ENCODE peak calls at places on chromosomes 16 and 17, in five cellular contexts. One of them, this sample, is unnamed.

GRCh38 chr16:70018254-70018653 is 67.1 kb downstream of the CLEC18A start:
- DNase-seq in sigmoid colon: no peak
- DNase-seq in A549: peak
- DNase-seq in nephron progenitor cell: no peak
- DNase-seq in K562: peak
- DNase-seq in this sample: peak

GRCh38 chr16:56625140-56625942 is at the start of gene MT1E:
- DNase-seq in nephron progenitor cell: peak
- DNase-seq in K562: no peak
- DNase-seq in A549: no peak
- DNase-seq in sigmoid colon: peak
- DNase-seq in this sample: peak

GRCh38 chr16:57138281-57138935 is 46.0 kb downstream of the CPNE2 start:
- DNase-seq in nephron progenitor cell: no peak
- DNase-seq in A549: no peak
- DNase-seq in K562: no peak
- DNase-seq in sigmoid colon: peak
- DNase-seq in this sample: no peak

GRCh38 chr17:59513934-59514841 is 51.2 kb upstream of the DHX40 start:
- DNase-seq in sigmoid colon: peak
- DNase-seq in K562: no peak
- DNase-seq in A549: peak
- DNase-seq in nephron progenitor cell: no peak
- DNase-seq in this sample: no peak

GRCh38 chr17:53630115-53630514 is 192.6 kb upstream of the KIF2B start:
- DNase-seq in sigmoid colon: no peak
- DNase-seq in K562: no peak
- DNase-seq in nephron progenitor cell: no peak
- DNase-seq in A549: no peak
- DNase-seq in this sample: no peak

GRCh38 chr17:48352630-48353029 is 77.4 kb downstream of the SKAP1 start:
- DNase-seq in K562: no peak
- DNase-seq in A549: no peak
- DNase-seq in nephron progenitor cell: no peak
- DNase-seq in sigmoid colon: no peak
- DNase-seq in this sample: no peak

GRCh38 chr16:11877374-11877773 is 26.0 kb upstream of the RSL1D1 start:
- DNase-seq in A549: no peak
- DNase-seq in sigmoid colon: no peak
- DNase-seq in nephron progenitor cell: no peak
- DNase-seq in K562: no peak
- DNase-seq in this sample: no peak

GRCh38 chr17:14098246-14098645 is 28.9 kb downstream of the COX10 start:
- DNase-seq in sigmoid colon: no peak
- DNase-seq in K562: no peak
- DNase-seq in A549: no peak
- DNase-seq in nephron progenitor cell: no peak
- DNase-seq in this sample: no peak

GRCh38 chr17:17684901-17685774 is 3.9 kb downstream of the RAI1 start:
- DNase-seq in K562: no peak
- DNase-seq in sigmoid colon: no peak
- DNase-seq in A549: no peak
- DNase-seq in nephron progenitor cell: no peak
- DNase-seq in this sample: no peak

GRCh38 chr17:40251576-40251975 is 32.5 kb downstream of the WIPF2 start:
- DNase-seq in K562: no peak
- DNase-seq in sigmoid colon: peak
- DNase-seq in A549: peak
- DNase-seq in nephron progenitor cell: no peak
- DNase-seq in this sample: no peak

GRCh38 chr17:31008374-31009035 is 37.7 kb downstream of the RNF135 start:
- DNase-seq in K562: no peak
- DNase-seq in sigmoid colon: peak
- DNase-seq in nephron progenitor cell: peak
- DNase-seq in A549: no peak
- DNase-seq in this sample: peak

GRCh38 chr17:65020284-65020683 is 36.3 kb downstream of the GNA13 start:
- DNase-seq in sigmoid colon: no peak
- DNase-seq in K562: no peak
- DNase-seq in nephron progenitor cell: no peak
- DNase-seq in A549: no peak
- DNase-seq in this sample: no peak

GRCh38 chr17:67829331-67829730 is 4.0 kb downstream of the BPTF start:
- DNase-seq in sigmoid colon: no peak
- DNase-seq in A549: no peak
- DNase-seq in K562: no peak
- DNase-seq in nephron progenitor cell: no peak
- DNase-seq in this sample: no peak

GRCh38 chr17:76497979-76498885 is 3.0 kb downstream of the RHBDF2 start:
- DNase-seq in A549: peak
- DNase-seq in nephron progenitor cell: peak
- DNase-seq in sigmoid colon: peak
- DNase-seq in K562: no peak
- DNase-seq in this sample: peak

GRCh38 chr16:67541391-67542263 is 13.0 kb downstream of the RIPOR1 start:
- DNase-seq in K562: no peak
- DNase-seq in nephron progenitor cell: no peak
- DNase-seq in sigmoid colon: no peak
- DNase-seq in A549: peak
- DNase-seq in this sample: no peak

GRCh38 chr16:46975165-46975564 is 1.7 kb upstream of the DNAJA2 start:
- DNase-seq in A549: no peak
- DNase-seq in K562: no peak
- DNase-seq in sigmoid colon: no peak
- DNase-seq in nephron progenitor cell: no peak
- DNase-seq in this sample: no peak

GRCh38 chr16:11972128-11972527 is 4.4 kb upstream of the SNX29 start:
- DNase-seq in sigmoid colon: no peak
- DNase-seq in nephron progenitor cell: no peak
- DNase-seq in A549: no peak
- DNase-seq in K562: no peak
- DNase-seq in this sample: peak

GRCh38 chr16:68069511-68070248 is 15.5 kb upstream of the NFATC3 start:
- DNase-seq in A549: no peak
- DNase-seq in nephron progenitor cell: no peak
- DNase-seq in K562: no peak
- DNase-seq in sigmoid colon: no peak
- DNase-seq in this sample: no peak

GRCh38 chr16:66824006-66824405 is 6.8 kb downstream of the NAE1 start:
- DNase-seq in sigmoid colon: no peak
- DNase-seq in K562: no peak
- DNase-seq in A549: no peak
- DNase-seq in nephron progenitor cell: no peak
- DNase-seq in this sample: no peak

GRCh38 chr17:2277430-2278170 is 26.0 kb downstream of the SMG6 start:
- DNase-seq in sigmoid colon: no peak
- DNase-seq in K562: no peak
- DNase-seq in A549: no peak
- DNase-seq in nephron progenitor cell: no peak
- DNase-seq in this sample: no peak

GRCh38 chr16:87541004-87541881 is 48.4 kb upstream of the ZCCHC14 start:
- DNase-seq in nephron progenitor cell: no peak
- DNase-seq in K562: no peak
- DNase-seq in A549: no peak
- DNase-seq in sigmoid colon: no peak
- DNase-seq in this sample: no peak

GRCh38 chr16:20874088-20874581 is 26.0 kb downstream of the DCUN1D3 start:
- DNase-seq in A549: no peak
- DNase-seq in sigmoid colon: no peak
- DNase-seq in K562: no peak
- DNase-seq in nephron progenitor cell: no peak
- DNase-seq in this sample: no peak

GRCh38 chr16:84340305-84341040 is 27.9 kb upstream of the ATP2C2 start:
- DNase-seq in A549: peak
- DNase-seq in nephron progenitor cell: no peak
- DNase-seq in sigmoid colon: no peak
- DNase-seq in K562: no peak
- DNase-seq in this sample: no peak

GRCh38 chr17:7790150-7790549 is 43.9 kb upstream of the KDM6B start:
- DNase-seq in K562: no peak
- DNase-seq in A549: no peak
- DNase-seq in sigmoid colon: no peak
- DNase-seq in nephron progenitor cell: no peak
- DNase-seq in this sample: no peak

GRCh38 chr17:7798839-7799238 is 35.2 kb upstream of the KDM6B start:
- DNase-seq in nephron progenitor cell: no peak
- DNase-seq in A549: no peak
- DNase-seq in K562: no peak
- DNase-seq in sigmoid colon: no peak
- DNase-seq in this sample: no peak

GRCh38 chr17:7797976-7798375 is 36.0 kb upstream of the KDM6B start:
- DNase-seq in sigmoid colon: no peak
- DNase-seq in A549: no peak
- DNase-seq in K562: no peak
- DNase-seq in nephron progenitor cell: no peak
- DNase-seq in this sample: no peak

GRCh38 chr17:7792611-7793010 is 41.4 kb upstream of the KDM6B start:
- DNase-seq in K562: no peak
- DNase-seq in nephron progenitor cell: no peak
- DNase-seq in sigmoid colon: no peak
- DNase-seq in A549: no peak
- DNase-seq in this sample: no peak

GRCh38 chr17:7794063-7794663 is 39.9 kb upstream of the KDM6B start:
- DNase-seq in K562: no peak
- DNase-seq in nephron progenitor cell: no peak
- DNase-seq in A549: no peak
- DNase-seq in sigmoid colon: no peak
- DNase-seq in this sample: no peak
- TF ChIP-seq CTCF in K562: no peak
- TF ChIP-seq CTCF in nephron progenitor cell: no peak
- TF ChIP-seq CTCF in A549: no peak
- TF ChIP-seq CTCF in sigmoid colon: no peak
- TF ChIP-seq CTCF in this sample: no peak

GRCh38 chr17:78644259-78644658 is 67.1 kb upstream of the DNAH17 start:
- DNase-seq in K562: no peak
- DNase-seq in A549: no peak
- DNase-seq in nephron progenitor cell: no peak
- DNase-seq in sigmoid colon: peak
- DNase-seq in this sample: no peak

GRCh38 chr17:78644971-78645370 is 67.8 kb upstream of the DNAH17 start:
- DNase-seq in K562: no peak
- DNase-seq in nephron progenitor cell: no peak
- DNase-seq in sigmoid colon: peak
- DNase-seq in A549: no peak
- DNase-seq in this sample: no peak

GRCh38 chr17:78648293-78648692 is 71.1 kb upstream of the DNAH17 start:
- DNase-seq in nephron progenitor cell: no peak
- DNase-seq in A549: no peak
- DNase-seq in sigmoid colon: no peak
- DNase-seq in K562: no peak
- DNase-seq in this sample: no peak

GRCh38 chr17:78645421-78646295 is 68.5 kb upstream of the DNAH17 start:
- DNase-seq in sigmoid colon: peak
- DNase-seq in A549: peak
- DNase-seq in K562: no peak
- DNase-seq in nephron progenitor cell: no peak
- DNase-seq in this sample: no peak

DNA sequence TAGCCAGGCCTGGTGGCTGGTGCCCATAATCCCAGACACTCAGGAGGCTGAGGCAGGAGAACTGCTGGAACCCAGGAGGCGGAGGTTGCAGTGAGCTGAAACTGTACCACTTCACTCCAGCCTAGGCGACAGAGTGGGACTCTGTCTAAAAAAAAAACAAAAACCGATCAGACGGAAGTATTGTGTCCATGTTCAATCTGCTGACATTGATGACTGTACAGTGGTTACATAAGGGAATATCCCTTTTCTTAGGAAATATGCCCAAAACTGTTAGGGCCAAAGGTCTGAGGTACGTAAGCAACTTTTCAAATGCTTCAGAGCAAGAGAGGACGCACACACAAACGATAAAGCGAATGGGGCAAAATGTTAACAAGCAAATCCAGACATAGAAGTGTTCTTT is 69.8 kb upstream of the DNAH17 start:
- DNase-seq in A549: no peak
- DNase-seq in K562: no peak
- DNase-seq in nephron progenitor cell: no peak
- DNase-seq in sigmoid colon: peak
- DNase-seq in this sample: no peak
- TF ChIP-seq CTCF in A549: no peak
- TF ChIP-seq CTCF in K562: no peak
- TF ChIP-seq CTCF in nephron progenitor cell: no peak
- TF ChIP-seq CTCF in sigmoid colon: no peak
- TF ChIP-seq CTCF in this sample: no peak

DNA sequence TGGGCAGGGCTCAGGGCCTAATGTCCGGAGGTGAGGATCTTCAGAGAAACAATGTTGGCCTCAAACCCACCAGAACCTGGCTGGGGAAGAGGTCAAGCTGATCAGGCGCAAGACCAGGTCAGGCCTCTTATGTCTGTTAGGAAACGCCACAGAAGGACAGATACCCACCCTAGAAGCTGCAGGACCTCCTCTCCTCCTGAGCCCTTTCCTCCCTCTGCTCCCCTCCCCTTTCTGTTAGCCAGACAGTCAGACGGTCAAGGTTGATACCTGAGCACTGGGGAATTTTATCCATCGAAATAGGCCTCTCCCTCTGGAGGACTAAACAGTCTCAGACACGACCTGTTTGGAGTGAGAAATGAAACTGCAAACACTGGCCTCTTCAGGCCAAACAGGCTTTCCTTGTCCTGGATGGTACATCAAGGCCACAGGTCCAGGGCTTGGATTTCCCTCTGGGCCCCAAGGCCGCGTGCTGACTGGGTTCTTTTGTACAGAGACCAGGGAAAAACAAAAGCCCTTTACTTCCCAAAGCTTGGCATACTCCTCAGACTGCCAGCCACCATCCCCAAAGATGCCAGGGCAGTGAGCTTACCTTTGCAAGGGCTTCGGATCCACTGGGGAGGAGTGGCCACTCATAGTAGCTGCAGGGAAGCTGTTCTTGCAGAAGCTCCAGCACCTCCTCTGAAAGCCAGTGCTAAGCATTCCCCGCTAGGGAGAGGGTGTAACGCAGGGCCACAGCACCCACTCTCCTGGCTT is 135.8 kb downstream of the CCDC182 start:
- DNase-seq in sigmoid colon: no peak
- DNase-seq in nephron progenitor cell: no peak
- DNase-seq in K562: no peak
- DNase-seq in A549: no peak
- DNase-seq in this sample: no peak
- TF ChIP-seq CTCF in sigmoid colon: no peak
- TF ChIP-seq CTCF in nephron progenitor cell: no peak
- TF ChIP-seq CTCF in K562: no peak
- TF ChIP-seq CTCF in A549: no peak
- TF ChIP-seq CTCF in this sample: no peak

DNA sequence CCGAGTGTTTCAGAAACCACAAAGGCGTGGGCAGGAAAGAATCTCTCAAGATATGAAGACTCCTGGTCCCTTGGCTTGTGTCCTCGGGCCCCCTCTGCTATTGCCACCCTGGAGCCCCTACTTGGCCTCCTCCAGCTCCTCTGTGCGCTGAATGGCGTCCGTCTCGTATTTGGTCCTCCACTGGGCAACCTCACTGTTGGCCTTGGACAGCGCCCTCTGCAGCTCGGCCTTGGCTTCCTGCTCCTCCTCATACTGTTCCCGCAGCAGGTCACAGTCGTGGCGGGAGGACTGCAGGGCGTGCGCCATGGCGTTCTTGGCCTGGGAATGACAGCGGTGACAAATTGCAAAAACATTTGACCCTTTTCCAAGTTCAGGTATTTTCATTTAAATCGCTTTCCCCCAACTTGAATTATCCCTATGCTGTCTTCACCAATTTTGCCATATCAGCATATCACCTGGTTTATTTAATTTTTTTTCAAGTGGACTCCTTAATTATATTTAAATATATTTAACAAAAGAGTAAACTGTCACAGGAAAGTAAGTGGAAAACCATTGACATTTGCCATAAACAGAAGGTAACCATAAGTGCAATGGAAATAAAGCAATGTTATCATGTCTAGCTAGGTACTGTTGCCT is 59.7 kb downstream of the MYH13 start:
- DNase-seq in nephron progenitor cell: no peak
- DNase-seq in A549: no peak
- DNase-seq in K562: no peak
- DNase-seq in sigmoid colon: no peak
- DNase-seq in this sample: peak
- TF ChIP-seq CTCF in nephron progenitor cell: no peak
- TF ChIP-seq CTCF in A549: no peak
- TF ChIP-seq CTCF in K562: no peak
- TF ChIP-seq CTCF in sigmoid colon: no peak
- TF ChIP-seq CTCF in this sample: no peak

This sample was measured in WTC11.